ENCODE peak calls at places on chromosomes 13 and 19, in five cellular contexts. One of them, this sample, is unnamed.

GRCh38 chr19:18007939-18008673 is at the start of gene ARRDC2:
- DNase-seq in K562: peak
- DNase-seq in GM12878: no peak
- DNase-seq in H1: peak
- DNase-seq in HepG2: peak
- DNase-seq in this sample: no peak

GRCh38 chr13:48281556-48281955 is 22.0 kb upstream of the RB1 start:
- DNase-seq in K562: no peak
- DNase-seq in GM12878: no peak
- DNase-seq in H1: no peak
- DNase-seq in HepG2: no peak
- DNase-seq in this sample: no peak

GRCh38 chr13:41905600-41906254 is 55.2 kb downstream of the VWA8 start:
- DNase-seq in K562: peak
- DNase-seq in GM12878: no peak
- DNase-seq in H1: no peak
- DNase-seq in HepG2: peak
- DNase-seq in this sample: peak

GRCh38 chr19:34310494-34310981 is 54.5 kb upstream of the GPI start:
- DNase-seq in K562: no peak
- DNase-seq in GM12878: no peak
- DNase-seq in H1: no peak
- DNase-seq in HepG2: no peak
- DNase-seq in this sample: no peak

GRCh38 chr13:102651892-102652291 is 43.0 kb downstream of the METTL21C start:
- DNase-seq in K562: no peak
- DNase-seq in GM12878: no peak
- DNase-seq in H1: no peak
- DNase-seq in HepG2: no peak
- DNase-seq in this sample: no peak

GRCh38 chr19:3593156-3593555 is 7.9 kb downstream of the GIPC3 start:
- DNase-seq in K562: no peak
- DNase-seq in GM12878: no peak
- DNase-seq in H1: peak
- DNase-seq in HepG2: no peak
- DNase-seq in this sample: no peak

GRCh38 chr13:110409581-110409992 is 102.5 kb downstream of the COL4A2 start:
- DNase-seq in K562: no peak
- DNase-seq in GM12878: no peak
- DNase-seq in H1: no peak
- DNase-seq in HepG2: no peak
- DNase-seq in this sample: no peak

GRCh38 chr19:17333611-17334413 is 843 bp downstream of the ANO8 start:
- DNase-seq in K562: peak
- DNase-seq in GM12878: peak
- DNase-seq in H1: peak
- DNase-seq in HepG2: no peak
- DNase-seq in this sample: peak

GRCh38 chr13:73778242-73778864 is 355.9 kb downstream of the KLF12 start:
- DNase-seq in K562: no peak
- DNase-seq in GM12878: no peak
- DNase-seq in H1: no peak
- DNase-seq in HepG2: peak
- DNase-seq in this sample: no peak

GRCh38 chr13:108915095-108915633 is 285.8 kb downstream of the MYO16 start:
- DNase-seq in K562: no peak
- DNase-seq in GM12878: no peak
- DNase-seq in H1: no peak
- DNase-seq in HepG2: peak
- DNase-seq in this sample: no peak

GRCh38 chr13:53201454-53202225 is 173.0 kb downstream of the OLFM4 start:
- DNase-seq in K562: no peak
- DNase-seq in GM12878: no peak
- DNase-seq in H1: peak
- DNase-seq in HepG2: no peak
- DNase-seq in this sample: no peak

GRCh38 chr19:53659292-53659691 is 27.5 kb downstream of the DPRX start:
- DNase-seq in K562: peak
- DNase-seq in GM12878: no peak
- DNase-seq in H1: peak
- DNase-seq in HepG2: peak
- DNase-seq in this sample: no peak

GRCh38 chr19:18164072-18164471 is 9.5 kb upstream of the IFI30 start:
- DNase-seq in K562: no peak
- DNase-seq in GM12878: no peak
- DNase-seq in H1: no peak
- DNase-seq in HepG2: no peak
- DNase-seq in this sample: no peak

GRCh38 chr13:93290503-93290902 is 63.9 kb downstream of the GPC6 start:
- DNase-seq in K562: no peak
- DNase-seq in GM12878: no peak
- DNase-seq in H1: no peak
- DNase-seq in HepG2: no peak
- DNase-seq in this sample: no peak

GRCh38 chr13:33284916-33285315 is 639 bp downstream of the STARD13 start:
- DNase-seq in K562: no peak
- DNase-seq in GM12878: no peak
- DNase-seq in H1: no peak
- DNase-seq in HepG2: peak
- DNase-seq in this sample: no peak

GRCh38 chr13:49185264-49185663 is 34.9 kb upstream of the MLNR start:
- DNase-seq in K562: no peak
- DNase-seq in GM12878: peak
- DNase-seq in H1: no peak
- DNase-seq in HepG2: no peak
- DNase-seq in this sample: no peak

GRCh38 chr13:39406688-39407087 is 196.3 kb downstream of the LHFPL6 start:
- DNase-seq in K562: peak
- DNase-seq in GM12878: peak
- DNase-seq in H1: no peak
- DNase-seq in HepG2: no peak
- DNase-seq in this sample: no peak

GRCh38 chr13:40477623-40478608 is 188.5 kb downstream of the FOXO1 start:
- DNase-seq in K562: no peak
- DNase-seq in GM12878: no peak
- DNase-seq in H1: no peak
- DNase-seq in HepG2: peak
- DNase-seq in this sample: no peak

GRCh38 chr19:39398297-39398864 is 7.2 kb downstream of the MED29 start:
- DNase-seq in K562: no peak
- DNase-seq in GM12878: no peak
- DNase-seq in H1: no peak
- DNase-seq in HepG2: peak
- DNase-seq in this sample: peak

GRCh38 chr19:48364564-48365363 is 597 bp downstream of the SYNGR4 start:
- DNase-seq in K562: no peak
- DNase-seq in GM12878: no peak
- DNase-seq in H1: no peak
- DNase-seq in HepG2: no peak
- DNase-seq in this sample: no peak

GRCh38 chr13:20482818-20483217 is 42.8 kb downstream of the CRYL1 start:
- DNase-seq in K562: no peak
- DNase-seq in GM12878: no peak
- DNase-seq in H1: no peak
- DNase-seq in HepG2: no peak
- DNase-seq in this sample: no peak

GRCh38 chr13:68439821-68440220 is 1209.7 kb upstream of the PCDH9 start:
- DNase-seq in K562: no peak
- DNase-seq in GM12878: no peak
- DNase-seq in H1: no peak
- DNase-seq in HepG2: no peak
- DNase-seq in this sample: no peak

GRCh38 chr19:29831041-29831548 is 19.3 kb downstream of the CCNE1 start:
- DNase-seq in K562: no peak
- DNase-seq in GM12878: no peak
- DNase-seq in H1: no peak
- DNase-seq in HepG2: no peak
- DNase-seq in this sample: peak

GRCh38 chr19:42287017-42287825 is 14.7 kb upstream of the PRR19 start:
- DNase-seq in K562: no peak
- DNase-seq in GM12878: no peak
- DNase-seq in H1: no peak
- DNase-seq in HepG2: no peak
- DNase-seq in this sample: no peak

GRCh38 chr13:103996733-103997132 is 930.5 kb upstream of the SLC10A2 start:
- DNase-seq in K562: no peak
- DNase-seq in GM12878: no peak
- DNase-seq in H1: no peak
- DNase-seq in HepG2: no peak
- DNase-seq in this sample: no peak

GRCh38 chr19:54041969-54042606 is 21.6 kb downstream of the VSTM1 start:
- DNase-seq in K562: peak
- DNase-seq in GM12878: no peak
- DNase-seq in H1: no peak
- DNase-seq in HepG2: no peak
- DNase-seq in this sample: no peak

GRCh38 chr13:101673360-101674105 is 221.1 kb downstream of the ITGBL1 start:
- DNase-seq in K562: no peak
- DNase-seq in GM12878: no peak
- DNase-seq in H1: no peak
- DNase-seq in HepG2: no peak
- DNase-seq in this sample: no peak

GRCh38 chr13:20174656-20175405 is 14.0 kb upstream of the GJA3 start:
- DNase-seq in K562: peak
- DNase-seq in GM12878: peak
- DNase-seq in H1: no peak
- DNase-seq in HepG2: peak
- DNase-seq in this sample: peak

GRCh38 chr19:16398530-16399241 is 73.1 kb downstream of the EPS15L1 start:
- DNase-seq in K562: no peak
- DNase-seq in GM12878: no peak
- DNase-seq in H1: no peak
- DNase-seq in HepG2: no peak
- DNase-seq in this sample: no peak

GRCh38 chr19:36604656-36605100 is 435 bp upstream of the ZNF382 start:
- DNase-seq in K562: no peak
- DNase-seq in GM12878: peak
- DNase-seq in H1: no peak
- DNase-seq in HepG2: peak
- DNase-seq in this sample: no peak

GRCh38 chr19:16599655-16600346 is 27.6 kb upstream of the SLC35E1 start:
- DNase-seq in K562: no peak
- DNase-seq in GM12878: no peak
- DNase-seq in H1: no peak
- DNase-seq in HepG2: no peak
- DNase-seq in this sample: no peak

GRCh38 chr13:113976711-113977684 is 3.1 kb upstream of the C13orf46 start:
- DNase-seq in K562: no peak
- DNase-seq in GM12878: no peak
- DNase-seq in H1: no peak
- DNase-seq in HepG2: no peak
- DNase-seq in this sample: no peak

GRCh38 chr19:3366104-3366760 is at the start of gene NFIC:
- DNase-seq in K562: peak
- DNase-seq in GM12878: no peak
- DNase-seq in H1: no peak
- DNase-seq in HepG2: no peak
- DNase-seq in this sample: peak

GRCh38 chr13:48586591-48587103 is 53.8 kb upstream of the RCBTB2 start:
- DNase-seq in K562: peak
- DNase-seq in GM12878: no peak
- DNase-seq in H1: no peak
- DNase-seq in HepG2: no peak
- DNase-seq in this sample: no peak

GRCh38 chr19:11963566-11964355 is 1.1 kb upstream of the ZNF763 start:
- DNase-seq in K562: peak
- DNase-seq in GM12878: peak
- DNase-seq in H1: peak
- DNase-seq in HepG2: peak
- DNase-seq in this sample: no peak

GRCh38 chr13:30744056-30744684 is 8.8 kb downstream of the ALOX5AP start:
- DNase-seq in K562: no peak
- DNase-seq in GM12878: peak
- DNase-seq in H1: no peak
- DNase-seq in HepG2: peak
- DNase-seq in this sample: peak

GRCh38 chr19:7559102-7559501 is 23.6 kb downstream of the PNPLA6 start:
- DNase-seq in K562: no peak
- DNase-seq in GM12878: no peak
- DNase-seq in H1: no peak
- DNase-seq in HepG2: no peak
- DNase-seq in this sample: no peak

GRCh38 chr13:79389031-79389430 is 17.0 kb downstream of the RBM26 start:
- DNase-seq in K562: no peak
- DNase-seq in GM12878: no peak
- DNase-seq in H1: no peak
- DNase-seq in HepG2: no peak
- DNase-seq in this sample: no peak
- TF ChIP-seq ZNF274 in K562: no peak
- TF ChIP-seq ZNF274 in GM12878: no peak
- TF ChIP-seq ZNF274 in H1: no peak
- TF ChIP-seq ZNF274 in HepG2: no peak
- TF ChIP-seq ZNF274 in this sample: no peak

DNA sequence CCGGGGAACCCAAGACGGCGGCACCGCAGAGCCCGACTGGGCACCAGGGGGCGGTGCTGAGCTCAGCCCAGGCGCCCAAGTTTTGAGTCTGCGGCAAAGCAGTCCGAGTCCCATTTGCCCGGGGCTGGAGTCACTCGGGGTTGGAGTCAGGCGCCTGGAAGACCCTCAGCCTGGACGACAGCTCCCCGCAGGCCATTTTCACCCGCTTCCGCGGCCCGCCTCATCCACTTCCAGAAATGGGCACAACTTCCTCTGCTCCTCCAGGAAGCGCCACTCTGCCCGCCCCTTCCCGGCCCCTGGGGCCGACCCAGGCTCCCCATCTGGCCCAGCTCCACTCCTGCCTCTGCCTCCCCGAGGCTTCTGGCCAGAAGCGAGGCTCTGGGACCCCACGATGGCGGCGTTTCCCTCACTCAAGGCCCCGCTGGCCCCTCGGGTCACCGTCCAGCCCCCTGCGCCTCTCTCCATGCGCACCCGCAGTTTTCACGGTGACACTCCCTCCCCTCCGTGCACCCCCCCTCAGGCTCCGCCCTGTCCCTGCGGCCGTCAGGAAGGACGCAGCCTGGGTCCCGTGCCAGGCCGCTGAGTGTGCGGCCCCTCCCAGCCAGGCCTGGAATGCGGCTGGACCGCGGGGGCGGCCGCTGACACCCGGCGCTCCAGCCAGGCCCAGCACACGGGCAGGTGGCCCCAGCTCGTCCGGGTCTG is 4.9 kb downstream of the SERTAD1 start:
- DNase-seq in K562: peak
- DNase-seq in GM12878: no peak
- DNase-seq in H1: peak
- DNase-seq in HepG2: peak
- DNase-seq in this sample: peak
- TF ChIP-seq MAX in K562: peak
- TF ChIP-seq MAX in GM12878: peak
- TF ChIP-seq MAX in H1: peak
- TF ChIP-seq MAX in HepG2: peak
- TF ChIP-seq MAX in this sample: peak

GRCh38 chr19:45863335-45863839 is 440 bp upstream of the SYMPK start:
- DNase-seq in K562: no peak
- DNase-seq in GM12878: no peak
- DNase-seq in H1: no peak
- DNase-seq in HepG2: no peak
- DNase-seq in this sample: no peak
- TF ChIP-seq EZH2 in K562: no peak
- TF ChIP-seq EZH2 in GM12878: no peak
- TF ChIP-seq EZH2 in H1: no peak
- TF ChIP-seq EZH2 in HepG2: no peak
- TF ChIP-seq EZH2 in this sample: no peak

GRCh38 chr13:57311009-57311586 is 144.1 kb downstream of the PRR20E start:
- DNase-seq in K562: no peak
- DNase-seq in GM12878: no peak
- DNase-seq in H1: peak
- DNase-seq in HepG2: no peak
- DNase-seq in this sample: no peak

GRCh38 chr13:57314897-57315520 is 148.0 kb downstream of the PRR20E start:
- DNase-seq in K562: no peak
- DNase-seq in GM12878: no peak
- DNase-seq in H1: no peak
- DNase-seq in HepG2: no peak
- DNase-seq in this sample: no peak
- TF ChIP-seq ZNF274 in K562: no peak
- TF ChIP-seq ZNF274 in GM12878: no peak
- TF ChIP-seq ZNF274 in H1: no peak
- TF ChIP-seq ZNF274 in HepG2: no peak
- TF ChIP-seq ZNF274 in this sample: no peak

This sample was measured in HCT116.